ENCODE peak calls at places on chromosomes 3 and 15, in six cellular contexts. Z is CD4-positive, CD25-positive, alpha-beta regulatory T cell; O is NCI-H2081; A is neural progenitor cell; L is SW 1271; W is HT1080. M is an unnamed sample.
A peak's percentile ranks its signal among the peaks of the same experiment; 100 is the strongest.

GRCh38 chr3:168250415-168250861 is 154.7 kb upstream of the GOLIM4 start:
- DNase-seq in Z (no peak), O (peak; percentile 59), A (peak; percentile 29), L (no peak), W (no peak), M (peak; percentile 16)

GRCh38 chr3:47266709-47267489 is 15.7 kb downstream of the KIF9 start:
- DNase-seq in Z (no peak), O (no peak), A (no peak), L (no peak), W (peak; percentile 88), M (no peak)

GRCh38 chr3:16258892-16259291 is 5.9 kb downstream of the DPH3 start:
- DNase-seq in Z (no peak), O (no peak), A (no peak), L (no peak), W (no peak), M (no peak)

GRCh38 chr15:77901251-77901881 is 176.1 kb downstream of the TBC1D2B start:
- DNase-seq in Z (no peak), O (no peak), A (no peak), L (no peak), W (no peak), M (no peak)

GRCh38 chr3:23831517-23832394 is 26.0 kb downstream of the UBE2E1 start:
- DNase-seq in Z (no peak), O (no peak), A (no peak), L (no peak), W (no peak), M (no peak)

GRCh38 chr15:97301166-97301565 is 659.3 kb upstream of the ARRDC4 start:
- DNase-seq in Z (no peak), O (no peak), A (no peak), L (no peak), W (no peak), M (no peak)

GRCh38 chr15:100111103-100112060 is 230.4 kb downstream of the ADAMTS17 start:
- DNase-seq in Z (peak; percentile 10), O (peak; percentile 79), A (no peak), L (peak; percentile 85), W (peak; percentile 97), M (no peak)

GRCh38 chr3:12901631-12902045 is 60.3 kb upstream of the RPL32 start:
- DNase-seq in Z (no peak), O (no peak), A (no peak), L (no peak), W (no peak), M (no peak)

GRCh38 chr15:36478561-36478960 is 100.9 kb upstream of the CDIN1 start:
- DNase-seq in Z (no peak), O (no peak), A (no peak), L (no peak), W (no peak), M (no peak)

GRCh38 chr3:148839805-148840204 is 12.2 kb downstream of the CPB1 start:
- DNase-seq in Z (no peak), O (no peak), A (no peak), L (no peak), W (no peak), M (no peak)

GRCh38 chr15:89414571-89414970 is 79.9 kb upstream of the POLG start:
- DNase-seq in Z (no peak), O (no peak), A (no peak), L (no peak), W (no peak), M (no peak)

GRCh38 chr3:58111513-58112184 is 99.1 kb downstream of the DNASE1L3 start:
- DNase-seq in Z (peak; percentile 10), O (no peak), A (no peak), L (no peak), W (no peak), M (peak; percentile 45)

GRCh38 chr3:177777699-177778098 is 580.4 kb upstream of the TBL1XR1 start:
- DNase-seq in Z (peak; percentile 33), O (peak; percentile 86), A (peak; percentile 49), L (peak; percentile 6), W (peak; percentile 66), M (peak; percentile 39)

GRCh38 chr3:142285057-142285666 is 59.8 kb upstream of the GK5 start:
- DNase-seq in Z (no peak), O (no peak), A (no peak), L (no peak), W (peak; percentile 53), M (no peak)

GRCh38 chr3:13770390-13771169 is 109.3 kb downstream of the WNT7A start:
- DNase-seq in Z (no peak), O (no peak), A (no peak), L (no peak), W (peak; percentile 19), M (no peak)

GRCh38 chr3:99817047-99817436 is 620 bp upstream of the CMSS1 start:
- DNase-seq in Z (no peak), O (peak; percentile 60), A (peak; percentile 42), L (no peak), W (no peak), M (no peak)

GRCh38 chr15:43215961-43216360 is 4.9 kb downstream of the EPB42 start:
- DNase-seq in Z (no peak), O (no peak), A (no peak), L (no peak), W (peak; percentile 72), M (no peak)

GRCh38 chr3:139691619-139692018 is 13.8 kb upstream of the NMNAT3 start:
- DNase-seq in Z (no peak), O (no peak), A (no peak), L (no peak), W (no peak), M (no peak)

GRCh38 chr3:37174532-37175126 is at the start of gene LRRFIP2:
- DNase-seq in Z (peak; percentile 53), O (no peak), A (no peak), L (peak; percentile 10), W (peak; percentile 64), M (no peak)

GRCh38 chr3:14252321-14253021 is 73.9 kb downstream of the LSM3 start:
- DNase-seq in Z (no peak), O (no peak), A (no peak), L (no peak), W (no peak), M (no peak)

GRCh38 chr15:61997786-61998185 is 62.5 kb downstream of the VPS13C start:
- DNase-seq in Z (no peak), O (no peak), A (no peak), L (no peak), W (no peak), M (no peak)

GRCh38 chr3:101827211-101828174 is 21.8 kb upstream of the NFKBIZ start:
- DNase-seq in Z (peak; percentile 77), O (peak; percentile 64), A (peak; percentile 82), L (peak; percentile 61), W (peak; percentile 75), M (no peak)

GRCh38 chr3:45110185-45110833 is 35.9 kb downstream of the CDCP1 start:
- DNase-seq in Z (peak; percentile 57), O (no peak), A (no peak), L (no peak), W (peak; percentile 69), M (no peak)

GRCh38 chr3:125052671-125053303 is 3.0 kb downstream of the HEG1 start:
- DNase-seq in Z (no peak), O (peak; percentile 33), A (peak; percentile 44), L (no peak), W (peak; percentile 78), M (no peak)

GRCh38 chr3:128923607-128924385 is 44.4 kb downstream of the ACAD9 start:
- DNase-seq in Z (peak; percentile 46), O (no peak), A (no peak), L (no peak), W (no peak), M (no peak)

GRCh38 chr3:4824948-4825325 is 154.3 kb upstream of the BHLHE40 start:
- DNase-seq in Z (no peak), O (no peak), A (no peak), L (no peak), W (peak; percentile 90), M (no peak)

GRCh38 chr3:53694051-53694450 is 152.2 kb downstream of the CHDH start:
- DNase-seq in Z (no peak), O (no peak), A (no peak), L (no peak), W (no peak), M (no peak)

GRCh38 chr3:32371466-32372212 is 20.0 kb upstream of the CMTM7 start:
- DNase-seq in Z (peak; percentile 77), O (no peak), A (no peak), L (no peak), W (no peak), M (no peak)

GRCh38 chr3:27667751-27668150 is 54.4 kb downstream of the EOMES start:
- DNase-seq in Z (no peak), O (no peak), A (no peak), L (no peak), W (no peak), M (no peak)

GRCh38 chr3:141552440-141552991 is 65.7 kb downstream of the RASA2 start:
- DNase-seq in Z (no peak), O (no peak), A (no peak), L (no peak), W (no peak), M (no peak)

GRCh38 chr3:57982561-57983243 is 25.5 kb upstream of the FLNB start:
- DNase-seq in Z (no peak), O (no peak), A (no peak), L (no peak), W (no peak), M (no peak)

GRCh38 chr3:30186741-30187219 is 419.6 kb upstream of the TGFBR2 start:
- DNase-seq in Z (no peak), O (no peak), A (no peak), L (no peak), W (no peak), M (no peak)

GRCh38 chr3:143339451-143339850 is 219.9 kb downstream of the CHST2 start:
- DNase-seq in Z (no peak), O (no peak), A (no peak), L (no peak), W (no peak), M (no peak)

GRCh38 chr3:69326821-69327433 is 59.0 kb downstream of the FRMD4B start:
- DNase-seq in Z (peak; percentile 56), O (no peak), A (no peak), L (no peak), W (no peak), M (no peak)

GRCh38 chr3:64575211-64575844 is 112.5 kb downstream of the ADAMTS9 start:
- DNase-seq in Z (no peak), O (no peak), A (peak; percentile 39), L (no peak), W (peak; percentile 13), M (no peak)